ENCODE peak calls at places on chromosomes 13 and 19, in ten cellular contexts. One of them, this sample, is unnamed. For H3K27me3, the result is how much of the 10 kb centered on the place peaks cover.

GRCh38 chr19:58203814-58204475 is 21.1 kb downstream of the ZNF274 start:
- DNase-seq in GM23338: peak
- DNase-seq in CD8-positive, alpha-beta T cell: no peak
- DNase-seq in adrenal gland: no peak
- DNase-seq in heart left ventricle: no peak
- DNase-seq in pancreas: no peak
- DNase-seq in PC-9: peak
- DNase-seq in left lung: no peak
- DNase-seq in tibial artery: no peak
- DNase-seq in endodermal cell: no peak
- DNase-seq in this sample: no peak

GRCh38 chr19:35114656-35115537 is 726 bp upstream of the FXYD3 start:
- DNase-seq in pancreas: peak
- DNase-seq in PC-9: peak
- DNase-seq in adrenal gland: peak
- DNase-seq in endodermal cell: peak
- DNase-seq in CD8-positive, alpha-beta T cell: peak
- DNase-seq in heart left ventricle: peak
- DNase-seq in left lung: peak
- DNase-seq in GM23338: peak
- DNase-seq in tibial artery: peak
- DNase-seq in this sample: peak

GRCh38 chr19:50912727-50913716 is 1.8 kb upstream of the KLK4 start:
- DNase-seq in PC-9: no peak
- DNase-seq in endodermal cell: no peak
- DNase-seq in CD8-positive, alpha-beta T cell: no peak
- DNase-seq in GM23338: no peak
- DNase-seq in pancreas: no peak
- DNase-seq in left lung: no peak
- DNase-seq in heart left ventricle: no peak
- DNase-seq in tibial artery: no peak
- DNase-seq in adrenal gland: no peak
- DNase-seq in this sample: no peak

GRCh38 chr19:1847684-1848398 is 442 bp downstream of the REXO1 start:
- DNase-seq in GM23338: peak
- DNase-seq in adrenal gland: peak
- DNase-seq in left lung: no peak
- DNase-seq in endodermal cell: peak
- DNase-seq in CD8-positive, alpha-beta T cell: no peak
- DNase-seq in tibial artery: no peak
- DNase-seq in PC-9: no peak
- DNase-seq in pancreas: peak
- DNase-seq in heart left ventricle: peak
- DNase-seq in this sample: no peak

GRCh38 chr13:44749906-44750305 is 173.8 kb upstream of the TSC22D1 start:
- DNase-seq in heart left ventricle: no peak
- DNase-seq in PC-9: no peak
- DNase-seq in GM23338: no peak
- DNase-seq in pancreas: no peak
- DNase-seq in CD8-positive, alpha-beta T cell: no peak
- DNase-seq in endodermal cell: no peak
- DNase-seq in tibial artery: no peak
- DNase-seq in adrenal gland: no peak
- DNase-seq in left lung: no peak
- DNase-seq in this sample: no peak

GRCh38 chr13:59442946-59443345 is 720.8 kb downstream of the DIAPH3 start:
- DNase-seq in CD8-positive, alpha-beta T cell: no peak
- DNase-seq in left lung: no peak
- DNase-seq in adrenal gland: no peak
- DNase-seq in endodermal cell: no peak
- DNase-seq in GM23338: no peak
- DNase-seq in tibial artery: no peak
- DNase-seq in heart left ventricle: no peak
- DNase-seq in PC-9: no peak
- DNase-seq in pancreas: no peak
- DNase-seq in this sample: no peak

GRCh38 chr13:99828114-99828513 is 143.5 kb downstream of the ZIC5 start:
- DNase-seq in tibial artery: no peak
- DNase-seq in heart left ventricle: no peak
- DNase-seq in adrenal gland: no peak
- DNase-seq in PC-9: no peak
- DNase-seq in endodermal cell: no peak
- DNase-seq in pancreas: no peak
- DNase-seq in CD8-positive, alpha-beta T cell: no peak
- DNase-seq in left lung: no peak
- DNase-seq in GM23338: no peak
- DNase-seq in this sample: no peak

GRCh38 chr19:53333466-53334449 is at the start of gene ZNF845:
- DNase-seq in PC-9: peak
- DNase-seq in endodermal cell: peak
- DNase-seq in tibial artery: peak
- DNase-seq in CD8-positive, alpha-beta T cell: peak
- DNase-seq in pancreas: peak
- DNase-seq in adrenal gland: peak
- DNase-seq in left lung: peak
- DNase-seq in GM23338: peak
- DNase-seq in heart left ventricle: peak
- DNase-seq in this sample: peak

GRCh38 chr13:59477011-59477410 is 686.7 kb downstream of the DIAPH3 start:
- DNase-seq in CD8-positive, alpha-beta T cell: no peak
- DNase-seq in endodermal cell: no peak
- DNase-seq in tibial artery: no peak
- DNase-seq in PC-9: no peak
- DNase-seq in GM23338: peak
- DNase-seq in pancreas: no peak
- DNase-seq in left lung: no peak
- DNase-seq in adrenal gland: no peak
- DNase-seq in heart left ventricle: no peak
- DNase-seq in this sample: no peak

GRCh38 chr19:1501200-1501595 is 10.2 kb downstream of the REEP6 start:
- DNase-seq in PC-9: peak
- DNase-seq in CD8-positive, alpha-beta T cell: no peak
- DNase-seq in endodermal cell: no peak
- DNase-seq in adrenal gland: no peak
- DNase-seq in tibial artery: no peak
- DNase-seq in heart left ventricle: no peak
- DNase-seq in left lung: no peak
- DNase-seq in pancreas: peak
- DNase-seq in GM23338: no peak
- DNase-seq in this sample: no peak

GRCh38 chr13:46341112-46341711 is 45.8 kb downstream of the RUBCNL start:
- DNase-seq in pancreas: no peak
- DNase-seq in heart left ventricle: no peak
- DNase-seq in left lung: no peak
- DNase-seq in CD8-positive, alpha-beta T cell: no peak
- DNase-seq in PC-9: no peak
- DNase-seq in GM23338: no peak
- DNase-seq in adrenal gland: no peak
- DNase-seq in endodermal cell: no peak
- DNase-seq in tibial artery: no peak
- DNase-seq in this sample: peak

GRCh38 chr19:31350033-31350692 is 927 bp upstream of the TSHZ3 start:
- DNase-seq in CD8-positive, alpha-beta T cell: no peak
- DNase-seq in endodermal cell: no peak
- DNase-seq in GM23338: no peak
- DNase-seq in PC-9: no peak
- DNase-seq in tibial artery: peak
- DNase-seq in heart left ventricle: peak
- DNase-seq in adrenal gland: no peak
- DNase-seq in left lung: peak
- DNase-seq in pancreas: peak
- DNase-seq in this sample: no peak

GRCh38 chr19:11541238-11541637 is 2.6 kb downstream of the CNN1 start:
- DNase-seq in tibial artery: no peak
- DNase-seq in left lung: no peak
- DNase-seq in heart left ventricle: no peak
- DNase-seq in PC-9: no peak
- DNase-seq in CD8-positive, alpha-beta T cell: no peak
- DNase-seq in endodermal cell: no peak
- DNase-seq in pancreas: no peak
- DNase-seq in GM23338: no peak
- DNase-seq in adrenal gland: no peak
- DNase-seq in this sample: no peak

GRCh38 chr13:44048326-44048725 is 168.6 kb downstream of the LACC1 start:
- DNase-seq in endodermal cell: no peak
- DNase-seq in tibial artery: no peak
- DNase-seq in GM23338: no peak
- DNase-seq in pancreas: no peak
- DNase-seq in PC-9: no peak
- DNase-seq in left lung: no peak
- DNase-seq in adrenal gland: no peak
- DNase-seq in heart left ventricle: no peak
- DNase-seq in CD8-positive, alpha-beta T cell: no peak
- DNase-seq in this sample: no peak

DNA sequence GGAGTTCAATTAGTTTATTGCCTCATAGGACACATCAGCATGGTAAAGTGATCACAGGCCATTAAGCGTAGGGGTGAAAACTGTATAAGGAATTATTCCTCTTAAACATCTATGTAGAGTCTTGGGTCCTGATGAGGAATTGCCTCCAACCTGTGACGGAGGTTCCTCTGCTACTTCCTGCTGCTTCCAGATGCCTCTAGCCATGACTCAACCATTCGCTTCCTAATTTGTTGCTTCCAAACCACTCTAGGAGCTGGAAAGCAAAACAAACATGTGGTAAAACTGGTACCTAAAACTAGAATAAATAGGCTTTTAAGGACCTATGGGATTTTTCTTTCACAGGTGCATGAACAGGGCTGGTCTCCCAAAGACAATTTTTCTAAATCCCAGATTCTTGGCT is 253.8 kb downstream of the KLF12 start:
- DNase-seq in CD8-positive, alpha-beta T cell: no peak
- DNase-seq in GM23338: no peak
- DNase-seq in tibial artery: no peak
- DNase-seq in PC-9: no peak
- DNase-seq in left lung: no peak
- DNase-seq in adrenal gland: no peak
- DNase-seq in pancreas: no peak
- DNase-seq in endodermal cell: no peak
- DNase-seq in heart left ventricle: no peak
- DNase-seq in this sample: peak
- TF ChIP-seq CTCF in CD8-positive, alpha-beta T cell: no peak
- TF ChIP-seq CTCF in GM23338: no peak
- TF ChIP-seq CTCF in tibial artery: no peak
- TF ChIP-seq CTCF in PC-9: no peak
- TF ChIP-seq CTCF in left lung: no peak
- TF ChIP-seq CTCF in adrenal gland: no peak
- TF ChIP-seq CTCF in pancreas: no peak
- TF ChIP-seq CTCF in endodermal cell: no peak
- TF ChIP-seq CTCF in heart left ventricle: no peak
- TF ChIP-seq CTCF in this sample: no peak

GRCh38 chr19:8001651-8001994 is 3.8 kb downstream of the ELAVL1 start:
- DNase-seq in CD8-positive, alpha-beta T cell: no peak
- DNase-seq in pancreas: no peak
- DNase-seq in left lung: no peak
- DNase-seq in endodermal cell: no peak
- DNase-seq in GM23338: no peak
- DNase-seq in tibial artery: no peak
- DNase-seq in heart left ventricle: no peak
- DNase-seq in adrenal gland: no peak
- DNase-seq in PC-9: no peak
- DNase-seq in this sample: no peak
- H3K4me3 ChIP-seq in CD8-positive, alpha-beta T cell: no peak
- H3K4me3 ChIP-seq in pancreas: no peak
- H3K4me3 ChIP-seq in left lung: no peak
- H3K4me3 ChIP-seq in endodermal cell: no peak
- H3K4me3 ChIP-seq in GM23338: peak
- H3K4me3 ChIP-seq in tibial artery: no peak
- H3K4me3 ChIP-seq in heart left ventricle: no peak
- H3K4me3 ChIP-seq in adrenal gland: no peak
- H3K4me3 ChIP-seq in PC-9: no peak
- H3K4me3 ChIP-seq in this sample: no peak

DNA sequence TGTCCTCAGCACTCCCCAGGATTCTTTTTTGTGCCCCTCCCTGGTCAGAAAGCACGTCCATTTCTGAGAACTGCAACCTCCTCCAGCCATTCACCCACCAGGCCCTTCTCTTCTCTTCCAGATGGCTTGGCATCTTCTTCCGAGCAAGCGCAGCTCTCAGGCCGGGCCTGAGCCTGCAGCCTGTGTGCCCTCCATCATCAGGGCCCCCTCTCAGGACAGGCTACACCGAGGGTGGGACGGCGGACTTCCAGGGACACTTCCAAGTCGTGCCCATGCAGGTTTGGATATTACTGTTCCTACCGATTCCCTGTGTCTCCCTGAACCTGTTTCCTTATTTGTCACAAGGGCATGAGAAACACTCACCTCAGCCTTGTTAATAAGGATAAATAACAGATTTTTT is 28.4 kb downstream of the SOX1 start:
- DNase-seq in pancreas: no peak
- DNase-seq in left lung: no peak
- DNase-seq in PC-9: no peak
- DNase-seq in tibial artery: no peak
- DNase-seq in endodermal cell: no peak
- DNase-seq in heart left ventricle: no peak
- DNase-seq in GM23338: no peak
- DNase-seq in CD8-positive, alpha-beta T cell: no peak
- DNase-seq in adrenal gland: no peak
- DNase-seq in this sample: no peak
- H3K27me3 ChIP-seq in pancreas: under half
- H3K27me3 ChIP-seq in left lung: under half
- H3K27me3 ChIP-seq in PC-9: half or more
- H3K27me3 ChIP-seq in tibial artery: under half
- H3K27me3 ChIP-seq in endodermal cell: half or more
- H3K27me3 ChIP-seq in heart left ventricle: under half
- H3K27me3 ChIP-seq in GM23338: under half
- H3K27me3 ChIP-seq in CD8-positive, alpha-beta T cell: under half
- H3K27me3 ChIP-seq in adrenal gland: under half
- H3K27me3 ChIP-seq in this sample: under half

GRCh38 chr13:75223981-75224742 is 257.8 kb downstream of the TBC1D4 start:
- DNase-seq in endodermal cell: no peak
- DNase-seq in tibial artery: no peak
- DNase-seq in heart left ventricle: no peak
- DNase-seq in CD8-positive, alpha-beta T cell: no peak
- DNase-seq in adrenal gland: no peak
- DNase-seq in PC-9: no peak
- DNase-seq in left lung: no peak
- DNase-seq in GM23338: no peak
- DNase-seq in pancreas: no peak
- DNase-seq in this sample: peak

GRCh38 chr13:75220238-75220542 is 261.8 kb downstream of the TBC1D4 start:
- DNase-seq in PC-9: no peak
- DNase-seq in adrenal gland: no peak
- DNase-seq in heart left ventricle: no peak
- DNase-seq in endodermal cell: no peak
- DNase-seq in pancreas: no peak
- DNase-seq in tibial artery: no peak
- DNase-seq in CD8-positive, alpha-beta T cell: no peak
- DNase-seq in GM23338: no peak
- DNase-seq in left lung: no peak
- DNase-seq in this sample: no peak

GRCh38 chr13:75222031-75222430 is 259.9 kb downstream of the TBC1D4 start:
- DNase-seq in pancreas: no peak
- DNase-seq in PC-9: no peak
- DNase-seq in GM23338: no peak
- DNase-seq in adrenal gland: no peak
- DNase-seq in tibial artery: peak
- DNase-seq in left lung: no peak
- DNase-seq in CD8-positive, alpha-beta T cell: no peak
- DNase-seq in endodermal cell: no peak
- DNase-seq in heart left ventricle: no peak
- DNase-seq in this sample: peak

GRCh38 chr13:75217949-75218348 is 264.0 kb downstream of the TBC1D4 start:
- DNase-seq in GM23338: no peak
- DNase-seq in heart left ventricle: no peak
- DNase-seq in endodermal cell: no peak
- DNase-seq in tibial artery: no peak
- DNase-seq in CD8-positive, alpha-beta T cell: no peak
- DNase-seq in left lung: no peak
- DNase-seq in pancreas: no peak
- DNase-seq in PC-9: no peak
- DNase-seq in adrenal gland: no peak
- DNase-seq in this sample: no peak

GRCh38 chr13:75219479-75220237 is 262.3 kb downstream of the TBC1D4 start:
- DNase-seq in PC-9: no peak
- DNase-seq in adrenal gland: peak
- DNase-seq in pancreas: peak
- DNase-seq in tibial artery: peak
- DNase-seq in endodermal cell: peak
- DNase-seq in heart left ventricle: peak
- DNase-seq in left lung: peak
- DNase-seq in CD8-positive, alpha-beta T cell: peak
- DNase-seq in GM23338: peak
- DNase-seq in this sample: peak
- TF ChIP-seq CTCF in PC-9: peak
- TF ChIP-seq CTCF in adrenal gland: peak
- TF ChIP-seq CTCF in pancreas: peak
- TF ChIP-seq CTCF in tibial artery: peak
- TF ChIP-seq CTCF in endodermal cell: peak
- TF ChIP-seq CTCF in heart left ventricle: peak
- TF ChIP-seq CTCF in left lung: peak
- TF ChIP-seq CTCF in CD8-positive, alpha-beta T cell: peak
- TF ChIP-seq CTCF in GM23338: peak
- TF ChIP-seq CTCF in this sample: peak